ENCODE peak calls at places on chromosomes 3 and 15, in nine cellular contexts. M is psoas muscle, T is K562, B is GM23338, K is fibroblast of lung, N is astrocyte of the spinal cord, H is cardiac fibroblast, Q is AG04450, Y is NB4. F is an unnamed sample.

GRCh38 chr15:26355671-26356070 is 417.2 kb downstream of the GABRB3 start:
- DNase-seq in T (no peak), N (no peak), M (no peak), Y (no peak), Q (no peak), H (no peak), B (peak), K (no peak), F (no peak)

GRCh38 chr15:71562251-71562650 is 248.1 kb upstream of the NR2E3 start:
- DNase-seq in B (no peak), T (no peak), N (no peak), K (peak), Y (no peak), Q (no peak), H (no peak), M (no peak), F (no peak)

GRCh38 chr3:139117136-139117675 is 72.5 kb upstream of the PRR23C start:
- DNase-seq in Q (peak), Y (peak), H (peak), K (peak), T (no peak), M (no peak), N (peak), B (no peak), F (peak)

GRCh38 chr3:143119009-143119914 is at the start of gene CHST2:
- DNase-seq in M (peak), Y (peak), Q (peak), B (peak), H (peak), N (peak), K (peak), T (peak), F (peak)

GRCh38 chr3:183092256-183092655 is 7.0 kb downstream of the MCCC1 start:
- DNase-seq in B (no peak), N (no peak), Y (no peak), K (no peak), H (no peak), T (no peak), Q (no peak), M (no peak), F (no peak)

GRCh38 chr15:100259266-100259665 is 82.5 kb downstream of the ADAMTS17 start:
- DNase-seq in K (no peak), H (no peak), B (no peak), T (no peak), N (no peak), Q (no peak), Y (no peak), M (no peak), F (no peak)

GRCh38 chr3:194905696-194906095 is 220.0 kb downstream of the FAM43A start:
- DNase-seq in Q (no peak), H (peak), B (no peak), Y (no peak), M (no peak), T (no peak), N (peak), K (peak), F (no peak)

GRCh38 chr15:31300981-31301686 is 25.5 kb upstream of the KLF13 start:
- DNase-seq in M (no peak), H (no peak), Q (no peak), Y (peak), K (no peak), B (no peak), N (no peak), T (no peak), F (no peak)

GRCh38 chr3:13012228-13012691 is 61.0 kb downstream of the IQSEC1 start:
- DNase-seq in Q (no peak), K (no peak), T (no peak), M (peak), N (no peak), H (peak), B (no peak), Y (peak), F (no peak)

DNA sequence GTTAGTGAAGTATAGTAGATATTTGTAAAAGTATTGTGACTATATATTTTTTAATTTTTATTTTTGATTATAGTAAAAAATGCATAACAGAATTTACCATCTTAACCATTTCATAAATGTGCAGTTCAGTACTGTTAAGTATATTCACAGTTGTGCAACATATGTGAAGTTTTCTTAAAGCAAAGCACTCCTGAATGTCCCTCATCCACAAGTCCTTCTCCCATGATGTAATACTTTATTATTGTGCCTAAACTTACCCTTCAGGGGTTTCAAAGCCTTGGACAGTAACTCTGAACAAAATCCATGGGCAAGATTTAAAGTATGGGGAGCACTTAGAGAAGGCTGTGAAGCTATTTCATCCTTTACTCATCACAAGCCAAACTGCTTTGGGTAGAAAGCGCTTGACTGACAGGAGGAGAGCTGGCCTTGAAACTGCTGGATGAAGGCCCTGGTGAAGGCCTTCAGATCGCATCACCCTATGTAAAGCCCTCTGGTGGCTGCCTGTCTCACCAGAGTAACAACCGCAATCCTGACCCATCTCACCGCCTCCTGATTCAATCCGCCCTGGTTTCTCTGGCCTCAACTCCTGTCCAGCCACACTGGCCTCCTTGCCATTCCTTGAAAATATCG is 28.0 kb downstream of the LSM3 start:
- DNase-seq in K (no peak), B (peak), M (no peak), H (no peak), T (peak), N (no peak), Y (peak), Q (no peak), F (no peak)
- TF ChIP-seq CTCF in K (no peak), B (peak), M (no peak), H (no peak), T (peak), N (no peak), Y (peak), Q (no peak), F (no peak)

DNA sequence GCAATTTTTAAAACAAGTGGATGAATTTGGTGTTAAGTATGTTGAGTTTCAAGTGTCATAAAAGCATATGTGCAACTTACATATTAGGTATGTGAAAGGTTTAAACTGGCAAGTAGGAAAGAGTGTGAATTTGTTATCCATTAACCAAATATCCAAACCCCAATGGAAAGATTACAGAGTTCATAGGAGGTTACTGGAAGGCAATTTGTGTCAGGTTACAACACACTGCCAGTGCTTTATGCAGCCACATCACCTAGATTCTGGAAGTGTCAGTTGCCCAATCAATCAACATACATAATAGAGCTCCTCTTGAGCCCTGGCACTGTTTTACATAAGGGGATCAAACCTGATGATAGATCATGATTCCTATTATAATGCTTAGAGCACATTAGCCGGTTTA is 261.0 kb downstream of the ROBO1 start:
- DNase-seq in Y (no peak), T (no peak), Q (no peak), N (no peak), B (no peak), M (no peak), K (no peak), H (no peak), F (no peak)
- H3K4me3 ChIP-seq in Y (no peak), T (no peak), Q (no peak), N (no peak), B (no peak), M (no peak), K (no peak), H (no peak), F (no peak)

GRCh38 chr3:124434176-124434575 is 296.1 kb upstream of the UMPS start:
- DNase-seq in H (no peak), Q (no peak), M (no peak), B (no peak), Y (no peak), K (no peak), N (no peak), T (no peak), F (no peak)
- TF ChIP-seq CTCF in H (no peak), Q (no peak), M (no peak), B (no peak), Y (no peak), K (no peak), N (no peak), T (no peak), F (no peak)

DNA sequence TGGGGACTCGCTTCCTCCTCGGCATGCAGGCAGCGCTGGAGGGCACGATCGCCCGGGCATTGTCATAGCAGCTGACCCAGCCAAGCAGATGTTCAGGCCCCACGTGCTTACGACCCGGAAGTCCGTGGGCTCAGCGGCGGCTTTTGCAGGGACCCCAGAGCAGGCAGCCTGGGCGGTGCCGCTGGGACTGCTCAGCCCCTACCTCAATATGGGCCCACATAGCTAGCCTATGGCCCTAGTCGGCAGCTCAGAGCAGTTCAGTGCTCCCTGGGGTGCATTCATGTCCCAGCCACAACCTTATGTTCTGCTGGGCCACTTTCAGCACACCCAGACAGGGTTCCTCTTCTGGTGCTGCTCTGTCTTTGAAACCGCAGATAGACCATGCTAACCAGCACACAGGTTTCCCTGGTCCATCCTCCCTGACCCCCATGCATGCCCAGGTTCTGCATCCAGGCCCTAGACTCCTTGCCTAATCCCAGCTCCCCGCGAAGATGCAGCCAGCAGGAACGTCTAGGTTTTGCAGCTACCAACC is 10.4 kb upstream of the EIF4A2 start:
- DNase-seq in H (peak), M (peak), N (no peak), T (no peak), K (peak), Y (peak), Q (no peak), B (peak), F (no peak)
- H3K4me3 ChIP-seq in H (peak), M (peak), N (peak), T (no peak), K (peak), Y (peak), Q (peak), B (peak), F (peak)

DNA sequence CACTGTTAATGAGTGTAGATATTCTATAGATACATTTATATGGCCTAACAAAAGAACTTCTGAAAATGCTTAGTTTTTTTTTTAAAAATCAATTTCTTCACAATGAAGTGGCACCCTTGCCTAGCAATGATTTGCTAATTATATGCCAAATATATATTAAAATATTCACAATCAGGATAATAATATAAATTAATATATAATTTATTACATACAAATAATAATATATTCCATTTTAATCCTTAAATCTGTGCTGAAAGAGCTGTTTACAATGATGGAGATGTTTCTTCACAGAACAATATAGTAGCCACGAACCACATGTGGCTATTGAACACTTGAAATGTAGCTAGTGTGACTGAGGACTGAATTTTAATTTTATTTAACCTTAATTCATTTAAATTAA is 648.4 kb upstream of the GBE1 start:
- DNase-seq in N (no peak), Q (no peak), M (no peak), H (no peak), Y (no peak), K (no peak), B (no peak), T (no peak), F (no peak)
- TF ChIP-seq CTCF in N (no peak), Q (no peak), M (no peak), H (no peak), Y (no peak), K (no peak), B (no peak), T (no peak), F (no peak)

GRCh38 chr3:48278884-48279559 is 38.1 kb downstream of the ZNF589 start:
- DNase-seq in B (peak), Y (no peak), T (no peak), H (no peak), M (no peak), K (no peak), Q (no peak), N (no peak), F (no peak)
- H3K4me3 ChIP-seq in B (no peak), Y (no peak), T (no peak), H (no peak), M (no peak), K (no peak), Q (no peak), N (no peak), F (no peak)

GRCh38 chr15:52790941-52791751 is 1.0 kb upstream of the ONECUT1 start:
- DNase-seq in B (peak), N (no peak), K (peak), Y (no peak), Q (no peak), M (no peak), H (no peak), T (no peak), F (no peak)
- TF ChIP-seq CTCF in B (peak), N (peak), K (peak), Y (no peak), Q (peak), M (no peak), H (no peak), T (no peak), F (no peak)

GRCh38 chr3:179604336-179605078 is at the start of the genes MRPL47 and NDUFB5:
- DNase-seq in N (peak), Y (peak), K (peak), M (peak), Q (peak), H (peak), T (peak), B (peak), F (peak)

GRCh38 chr3:179613807-179614206 is 9.2 kb downstream of the NDUFB5 start:
- DNase-seq in H (peak), Q (no peak), M (no peak), K (peak), N (peak), B (no peak), Y (no peak), T (no peak), F (no peak)

GRCh38 chr3:179606534-179607085 is 2.0 kb downstream of the NDUFB5 start:
- DNase-seq in N (no peak), K (no peak), M (no peak), Y (peak), H (no peak), B (no peak), Q (no peak), T (no peak), F (no peak)

GRCh38 chr3:179610066-179610465 is 5.5 kb downstream of the NDUFB5 start:
- DNase-seq in B (no peak), Y (no peak), H (no peak), M (no peak), N (no peak), Q (no peak), T (no peak), K (no peak), F (no peak)

GRCh38 chr3:179608931-179609720 is 4.5 kb downstream of the NDUFB5 start:
- DNase-seq in Y (no peak), T (no peak), B (no peak), H (no peak), K (no peak), N (no peak), M (no peak), Q (no peak), F (no peak)
- H3K4me3 ChIP-seq in Y (no peak), T (no peak), B (no peak), H (no peak), K (no peak), N (no peak), M (no peak), Q (no peak), F (no peak)

GRCh38 chr3:135581806-135582205 is 383.7 kb upstream of the PPP2R3A start:
- DNase-seq in H (no peak), K (no peak), N (no peak), T (peak), M (no peak), Q (no peak), B (no peak), Y (no peak), F (no peak)
- TF ChIP-seq CTCF in H (no peak), K (no peak), N (no peak), T (no peak), M (no peak), Q (no peak), B (no peak), Y (no peak), F (no peak)